ENCODE peak calls at places on chromosomes 12 and 14, in four cellular contexts. J is HCT116; K is CD8-positive, alpha-beta memory T cell; W is esophagus squamous epithelium. L is an unnamed sample.

GRCh38 chr14:103224996-103225874 is 102.0 kb downstream of the TNFAIP2 start:
- DNase-seq in J (no peak), W (no peak), K (no peak), L (no peak)

GRCh38 chr12:12723681-12724420 is 6.7 kb downstream of the CDKN1B start:
- DNase-seq in K (peak; percentile 55), W (no peak), J (no peak), L (no peak)

GRCh38 chr12:118127867-118128266 is 8.1 kb upstream of the PEBP1 start:
- DNase-seq in K (no peak), J (no peak), W (no peak), L (no peak)

GRCh38 chr14:44531648-44532047 is 24.6 kb upstream of the FSCB start:
- DNase-seq in W (no peak), K (no peak), J (no peak), L (no peak)

GRCh38 chr14:104436047-104436531 is 143.5 kb upstream of the C14orf180 start:
- DNase-seq in W (no peak), J (no peak), K (peak; percentile 38), L (no peak)

GRCh38 chr12:118398878-118399277 is 22.5 kb downstream of the SUDS3 start:
- DNase-seq in K (no peak), J (no peak), W (no peak), L (no peak)

GRCh38 chr12:111488271-111488670 is 82.5 kb downstream of the SH2B3 start:
- DNase-seq in W (no peak), J (no peak), K (no peak), L (no peak)

GRCh38 chr14:71179046-71179445 is 271.8 kb downstream of the PCNX1 start:
- DNase-seq in W (no peak), J (no peak), K (no peak), L (no peak)

GRCh38 chr12:50686406-50686805 is 77.5 kb upstream of the ATF1 start:
- DNase-seq in K (no peak), W (no peak), J (no peak), L (no peak)

GRCh38 chr12:132523576-132524331 is 33.8 kb downstream of the FBRSL1 start:
- DNase-seq in W (no peak), K (peak; percentile 75), J (no peak), L (no peak)

GRCh38 chr12:124455336-124455735 is 112.1 kb downstream of the NCOR2 start:
- DNase-seq in J (no peak), W (no peak), K (peak; percentile 46), L (no peak)

GRCh38 chr12:6277982-6278438 is 32.5 kb upstream of the PLEKHG6 start:
- DNase-seq in J (no peak), W (no peak), K (no peak), L (no peak)

GRCh38 chr14:54718046-54718445 is 151.1 kb downstream of the SAMD4A start:
- DNase-seq in J (no peak), W (no peak), K (no peak), L (no peak)

GRCh38 chr14:50087350-50088116 is 28.8 kb downstream of the VCPKMT start:
- DNase-seq in J (no peak), W (no peak), K (no peak), L (no peak)

GRCh38 chr14:59407246-59407615 is 57.9 kb downstream of the GPR135 start:
- DNase-seq in K (no peak), J (no peak), W (no peak), L (no peak)

GRCh38 chr12:78928200-78929074 is 63.9 kb downstream of the SYT1 start:
- DNase-seq in K (no peak), W (no peak), J (peak; percentile 87), L (no peak)

GRCh38 chr12:123145211-123145610 is 5.7 kb downstream of the PITPNM2 start:
- DNase-seq in J (no peak), W (no peak), K (no peak), L (no peak)

GRCh38 chr12:123143753-123144461 is 7.0 kb downstream of the PITPNM2 start:
- DNase-seq in W (no peak), K (no peak), J (no peak), L (no peak)

GRCh38 chr12:123142518-123142840 is 8.4 kb downstream of the PITPNM2 start:
- DNase-seq in J (no peak), W (no peak), K (no peak), L (no peak)

GRCh38 chr12:123141615-123142517 is 9.0 kb downstream of the PITPNM2 start:
- DNase-seq in K (no peak), J (peak; percentile 33), W (no peak), L (peak; percentile 47)

DNA sequence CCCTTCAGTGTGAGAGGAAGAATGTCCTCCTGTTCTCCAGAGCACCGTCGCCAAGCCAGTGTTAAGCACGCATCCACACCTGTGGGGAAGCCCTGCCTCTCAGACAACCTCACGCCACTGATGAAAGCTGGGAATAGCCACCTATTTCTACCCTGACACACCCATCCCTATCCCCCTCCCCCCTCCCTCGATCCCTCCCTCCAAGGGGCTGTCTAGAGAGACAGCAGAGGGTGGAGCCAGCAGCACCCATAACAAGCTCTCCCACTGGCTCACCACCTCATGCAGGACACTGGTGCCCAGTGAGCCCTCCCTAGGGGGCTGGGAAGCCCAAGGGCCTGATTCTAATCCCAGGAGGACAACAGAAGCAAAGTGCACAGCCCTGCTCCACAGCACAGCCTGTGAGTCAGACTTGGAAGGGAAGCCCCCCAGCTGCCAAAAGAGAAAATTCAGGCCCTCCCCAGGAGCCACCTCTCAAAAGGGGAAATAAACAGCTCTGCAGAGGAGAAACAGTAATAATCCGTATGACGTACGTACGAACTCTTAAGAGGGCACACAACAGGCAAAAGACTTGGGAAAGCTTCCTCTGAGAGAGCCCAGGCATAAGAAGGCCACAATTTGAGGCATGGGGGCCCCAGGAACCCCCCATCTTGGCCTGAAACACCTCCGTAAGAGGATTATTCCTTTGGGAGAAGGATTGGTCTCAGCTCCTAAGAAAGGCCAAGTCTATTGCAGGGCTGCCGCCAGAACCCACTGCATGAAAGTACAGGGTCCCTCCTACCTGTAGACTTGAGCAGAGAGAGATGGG is 7.7 kb downstream of the PITPNM2 start:
- DNase-seq in K (no peak), W (no peak), J (peak; percentile 38), L (no peak)
- H3K27ac ChIP-seq in K (no peak overlapping the region), W (peak overlapping the region; percentile 83), J (peak overlapping the region; percentile 86), L (peak overlapping the region; percentile 59)

DNA sequence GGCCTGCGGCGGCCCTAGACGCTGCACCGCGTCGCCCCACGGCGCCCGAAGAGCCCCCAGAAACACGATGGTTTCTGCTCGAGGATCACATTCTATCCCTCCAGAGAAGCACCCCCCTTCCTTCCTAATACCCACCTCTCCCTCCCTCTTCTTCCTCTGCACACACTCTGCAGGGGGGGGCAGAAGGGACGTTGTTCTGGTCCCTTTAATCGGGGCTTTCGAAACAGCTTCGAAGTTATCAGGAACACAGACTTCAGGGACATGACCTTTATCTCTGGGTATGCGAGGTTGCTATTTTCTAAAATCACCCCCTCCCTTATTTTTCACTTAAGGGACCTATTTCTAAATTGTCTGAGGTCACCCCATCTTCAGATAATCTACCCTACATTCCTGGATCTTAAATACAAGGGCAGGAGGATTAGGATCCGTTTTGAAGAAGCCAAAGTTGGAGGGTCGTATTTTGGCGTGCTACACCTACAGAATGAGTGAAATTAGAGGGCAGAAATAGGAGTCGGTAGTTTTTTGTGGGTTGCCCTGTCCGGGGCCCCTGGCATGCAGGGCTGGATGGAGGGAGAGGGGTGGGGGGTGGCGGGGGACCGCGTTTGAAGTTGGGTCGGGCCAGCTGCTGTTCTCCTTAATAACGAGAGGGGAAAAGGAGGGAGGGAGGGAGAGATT is 449 bp upstream of the CCND2 start:
- DNase-seq in W (no peak), K (no peak), J (no peak), L (no peak)
- H3K27me3 ChIP-seq in W (no peaks in the 10 kb centered on the region), K (peaks cover 3% of the 10 kb centered on the region), J (peaks cover 46% of the 10 kb centered on the region), L (no peaks in the 10 kb centered on the region)

DNA sequence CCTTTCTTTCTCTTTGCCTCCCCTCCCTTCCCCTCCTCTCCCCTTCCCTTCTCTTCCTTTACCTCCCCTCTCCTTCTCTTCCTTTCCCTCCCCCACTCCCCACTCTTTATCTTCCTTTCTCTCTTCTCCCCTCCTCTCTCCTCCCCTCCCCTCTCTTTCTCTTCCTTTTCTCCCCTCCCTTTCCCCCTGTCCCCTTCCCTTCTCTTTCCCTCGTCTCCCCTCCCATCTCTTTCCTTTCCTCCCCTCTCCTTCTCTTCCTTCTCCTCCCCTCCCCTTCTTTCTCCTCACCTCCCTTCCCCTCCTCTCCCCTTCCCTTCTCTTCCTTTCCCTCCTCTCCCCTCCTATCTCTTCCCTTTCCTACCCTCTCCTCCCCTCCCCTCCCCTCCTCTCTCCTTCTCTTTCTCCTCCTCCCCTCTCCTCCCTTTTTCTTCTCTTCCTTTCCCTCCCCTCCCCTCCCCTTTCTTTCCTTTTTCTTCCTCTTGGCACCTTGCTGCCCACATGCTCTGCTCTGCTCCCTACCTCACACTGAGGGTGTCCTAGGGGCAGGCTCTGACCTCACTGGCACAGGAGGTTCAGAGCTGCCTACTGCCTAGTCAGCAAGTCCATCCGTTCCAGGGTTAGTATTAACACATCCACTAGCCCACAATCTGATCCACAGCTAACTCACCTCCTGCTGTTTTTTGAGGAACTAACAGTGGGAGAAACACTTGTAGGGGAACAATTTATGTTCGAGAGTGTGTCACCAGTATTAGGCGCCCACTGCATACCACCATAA is 101.0 kb downstream of the NUAK1 start:
- DNase-seq in W (no peak), J (no peak), K (no peak), L (no peak)
- H3K4me3 ChIP-seq in W (no peak overlapping the region), J (no peak overlapping the region), K (no peak overlapping the region), L (no peak overlapping the region)

DNA sequence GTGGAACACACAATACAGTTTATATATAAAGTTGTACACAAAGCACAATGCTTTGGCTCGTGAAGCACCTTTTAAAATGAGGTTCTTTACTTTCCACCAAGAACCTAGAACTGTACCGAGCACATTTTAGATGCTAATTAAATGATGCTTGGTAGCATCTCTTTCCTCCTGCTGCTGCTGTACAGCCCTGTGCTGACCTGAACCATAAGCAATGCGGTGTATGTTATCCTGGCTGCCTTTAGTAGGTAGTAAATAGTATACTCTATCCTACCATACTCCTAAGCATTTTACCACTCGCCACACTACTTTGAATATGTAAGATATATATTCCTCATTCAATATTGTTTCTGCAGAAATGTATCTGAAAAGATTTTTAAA is 2.9 kb upstream of the RNASE8 start:
- DNase-seq in W (no peak), J (no peak), K (no peak), L (no peak)
- H3K27ac ChIP-seq in W (no peak overlapping the region), J (no peak overlapping the region), K (no peak overlapping the region), L (no peak overlapping the region)

GRCh38 chr12:1533205-1533601 is 61.2 kb downstream of the FBXL14 start:
- DNase-seq in W (no peak), J (no peak), K (no peak), L (no peak)
- H3K27me3 ChIP-seq in W (peaks cover 9% of the 10 kb centered on the region), J (peaks cover 35% of the 10 kb centered on the region), K (peaks cover 61% of the 10 kb centered on the region), L (peaks cover 11% of the 10 kb centered on the region)

DNA sequence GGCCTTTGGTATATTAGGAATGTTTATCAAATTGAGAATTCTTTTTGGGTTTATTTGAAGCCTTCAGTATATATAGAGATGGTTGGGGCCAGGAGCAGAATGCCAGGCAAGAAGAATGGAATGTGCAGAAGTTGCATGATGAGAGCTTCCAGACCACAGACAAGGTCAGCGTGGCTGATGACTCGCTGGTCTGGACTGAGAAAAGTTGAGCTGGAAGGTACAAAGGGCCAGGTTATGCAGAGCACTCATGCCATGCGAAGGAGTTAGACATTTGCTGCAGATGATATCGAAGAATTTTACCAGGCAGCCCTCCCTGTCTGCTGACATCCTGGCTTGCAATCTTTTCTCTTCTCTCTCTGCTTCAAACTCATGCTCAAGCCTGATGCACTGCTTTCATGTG is 196.2 kb upstream of the ARHGAP5 start:
- DNase-seq in J (peak; percentile 12), W (no peak), K (no peak), L (no peak)
- H3K4me3 ChIP-seq in J (no peak overlapping the region), W (no peak overlapping the region), K (no peak overlapping the region), L (no peak overlapping the region)

DNA sequence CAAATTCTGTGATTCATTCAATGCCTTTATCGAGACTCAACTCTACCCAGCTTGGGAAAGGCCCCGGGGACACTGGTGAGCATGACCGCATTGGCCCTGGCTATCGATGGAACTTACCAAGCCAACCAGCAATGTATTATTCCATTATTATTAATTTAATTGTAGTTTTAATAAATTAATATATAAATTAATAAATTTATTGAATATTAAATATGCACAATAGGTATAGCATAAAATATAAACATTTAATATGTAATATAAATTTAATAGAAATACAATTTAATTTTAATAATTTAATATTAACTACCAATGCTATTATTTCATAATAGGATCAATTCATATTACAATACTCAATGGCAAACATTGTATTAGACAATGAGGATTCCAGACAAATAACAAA is 163.4 kb downstream of the DPF3 start:
- DNase-seq in J (no peak), W (no peak), K (no peak), L (no peak)
- H3K27ac ChIP-seq in J (no peak overlapping the region), W (no peak overlapping the region), K (no peak overlapping the region), L (no peak overlapping the region)

L was measured in thoracic aorta.